ENCODE peak calls at places on chromosomes 13 and 19, in ten cellular contexts. One of them, this sample, is unnamed.

GRCh38 chr13:112900691-112901091 is 68.3 kb upstream of the MCF2L start:
- DNase-seq in tibial nerve: no peak
- DNase-seq in IMR-90: no peak
- DNase-seq in ovary: no peak
- DNase-seq in testis: no peak
- DNase-seq in heart left ventricle: no peak
- DNase-seq in body of pancreas: no peak
- DNase-seq in vagina: no peak
- DNase-seq in stomach: no peak
- DNase-seq in transverse colon: peak; percentile 2
- DNase-seq in this sample: no peak

GRCh38 chr19:10430505-10431253 is 10.3 kb downstream of the PDE4A start:
- DNase-seq in tibial nerve: no peak
- DNase-seq in IMR-90: peak; percentile 37
- DNase-seq in ovary: no peak
- DNase-seq in testis: no peak
- DNase-seq in heart left ventricle: peak; percentile 81
- DNase-seq in body of pancreas: peak; percentile 72
- DNase-seq in vagina: no peak
- DNase-seq in stomach: peak; percentile 77
- DNase-seq in transverse colon: peak; percentile 77
- DNase-seq in this sample: peak; percentile 66

GRCh38 chr13:113220877-113221276 is 11.5 kb downstream of the CUL4A start:
- DNase-seq in tibial nerve: no peak
- DNase-seq in IMR-90: no peak
- DNase-seq in ovary: no peak
- DNase-seq in testis: no peak
- DNase-seq in heart left ventricle: peak; percentile 72
- DNase-seq in body of pancreas: no peak
- DNase-seq in vagina: no peak
- DNase-seq in stomach: no peak
- DNase-seq in transverse colon: no peak
- DNase-seq in this sample: no peak

GRCh38 chr13:45120967-45121366 is 657 bp downstream of the GTF2F2 start:
- DNase-seq in tibial nerve: no peak
- DNase-seq in IMR-90: no peak
- DNase-seq in ovary: no peak
- DNase-seq in testis: no peak
- DNase-seq in heart left ventricle: no peak
- DNase-seq in body of pancreas: no peak
- DNase-seq in vagina: no peak
- DNase-seq in stomach: no peak
- DNase-seq in transverse colon: no peak
- DNase-seq in this sample: no peak

GRCh38 chr13:86831084-86831483 is 840.1 kb upstream of the SLITRK5 start:
- DNase-seq in tibial nerve: no peak
- DNase-seq in IMR-90: no peak
- DNase-seq in ovary: no peak
- DNase-seq in testis: no peak
- DNase-seq in heart left ventricle: no peak
- DNase-seq in body of pancreas: no peak
- DNase-seq in vagina: no peak
- DNase-seq in stomach: no peak
- DNase-seq in transverse colon: no peak
- DNase-seq in this sample: no peak

GRCh38 chr19:6235031-6235951 is 44.5 kb downstream of the MLLT1 start:
- DNase-seq in tibial nerve: no peak
- DNase-seq in IMR-90: no peak
- DNase-seq in ovary: peak; percentile 33
- DNase-seq in testis: no peak
- DNase-seq in heart left ventricle: peak; percentile 10
- DNase-seq in body of pancreas: no peak
- DNase-seq in vagina: no peak
- DNase-seq in stomach: no peak
- DNase-seq in transverse colon: no peak
- DNase-seq in this sample: peak; percentile 1

GRCh38 chr13:110944121-110944967 is 29.5 kb upstream of the ANKRD10 start:
- DNase-seq in tibial nerve: no peak
- DNase-seq in IMR-90: peak; percentile 69
- DNase-seq in ovary: no peak
- DNase-seq in testis: no peak
- DNase-seq in heart left ventricle: no peak
- DNase-seq in body of pancreas: peak; percentile 69
- DNase-seq in vagina: no peak
- DNase-seq in stomach: peak; percentile 32
- DNase-seq in transverse colon: peak; percentile 20
- DNase-seq in this sample: no peak

GRCh38 chr13:97726664-97727235 is 226.7 kb upstream of the IPO5 start:
- DNase-seq in tibial nerve: no peak
- DNase-seq in IMR-90: no peak
- DNase-seq in ovary: no peak
- DNase-seq in testis: no peak
- DNase-seq in heart left ventricle: no peak
- DNase-seq in body of pancreas: no peak
- DNase-seq in vagina: peak; percentile 49
- DNase-seq in stomach: no peak
- DNase-seq in transverse colon: no peak
- DNase-seq in this sample: peak; percentile 8

GRCh38 chr19:1168562-1168873 is 5.5 kb downstream of the SBNO2 start:
- DNase-seq in tibial nerve: no peak
- DNase-seq in IMR-90: no peak
- DNase-seq in ovary: no peak
- DNase-seq in testis: no peak
- DNase-seq in heart left ventricle: no peak
- DNase-seq in body of pancreas: no peak
- DNase-seq in vagina: no peak
- DNase-seq in stomach: no peak
- DNase-seq in transverse colon: no peak
- DNase-seq in this sample: no peak

GRCh38 chr19:1170938-1171754 is 2.9 kb downstream of the SBNO2 start:
- DNase-seq in tibial nerve: no peak
- DNase-seq in IMR-90: no peak
- DNase-seq in ovary: no peak
- DNase-seq in testis: no peak
- DNase-seq in heart left ventricle: no peak
- DNase-seq in body of pancreas: peak; percentile 39
- DNase-seq in vagina: no peak
- DNase-seq in stomach: no peak
- DNase-seq in transverse colon: no peak
- DNase-seq in this sample: no peak

GRCh38 chr19:1169921-1170885 is 3.9 kb downstream of the SBNO2 start:
- DNase-seq in tibial nerve: no peak
- DNase-seq in IMR-90: peak; percentile 83
- DNase-seq in ovary: peak; percentile 92
- DNase-seq in testis: peak; percentile 92
- DNase-seq in heart left ventricle: peak; percentile 64
- DNase-seq in body of pancreas: peak; percentile 42
- DNase-seq in vagina: no peak
- DNase-seq in stomach: peak; percentile 56
- DNase-seq in transverse colon: peak; percentile 54
- DNase-seq in this sample: no peak

GRCh38 chr19:1167687-1168561 is 6.1 kb downstream of the SBNO2 start:
- DNase-seq in tibial nerve: no peak
- DNase-seq in IMR-90: no peak
- DNase-seq in ovary: peak; percentile 51
- DNase-seq in testis: peak; percentile 48
- DNase-seq in heart left ventricle: no peak
- DNase-seq in body of pancreas: peak; percentile 6
- DNase-seq in vagina: no peak
- DNase-seq in stomach: no peak
- DNase-seq in transverse colon: no peak
- DNase-seq in this sample: no peak

DNA sequence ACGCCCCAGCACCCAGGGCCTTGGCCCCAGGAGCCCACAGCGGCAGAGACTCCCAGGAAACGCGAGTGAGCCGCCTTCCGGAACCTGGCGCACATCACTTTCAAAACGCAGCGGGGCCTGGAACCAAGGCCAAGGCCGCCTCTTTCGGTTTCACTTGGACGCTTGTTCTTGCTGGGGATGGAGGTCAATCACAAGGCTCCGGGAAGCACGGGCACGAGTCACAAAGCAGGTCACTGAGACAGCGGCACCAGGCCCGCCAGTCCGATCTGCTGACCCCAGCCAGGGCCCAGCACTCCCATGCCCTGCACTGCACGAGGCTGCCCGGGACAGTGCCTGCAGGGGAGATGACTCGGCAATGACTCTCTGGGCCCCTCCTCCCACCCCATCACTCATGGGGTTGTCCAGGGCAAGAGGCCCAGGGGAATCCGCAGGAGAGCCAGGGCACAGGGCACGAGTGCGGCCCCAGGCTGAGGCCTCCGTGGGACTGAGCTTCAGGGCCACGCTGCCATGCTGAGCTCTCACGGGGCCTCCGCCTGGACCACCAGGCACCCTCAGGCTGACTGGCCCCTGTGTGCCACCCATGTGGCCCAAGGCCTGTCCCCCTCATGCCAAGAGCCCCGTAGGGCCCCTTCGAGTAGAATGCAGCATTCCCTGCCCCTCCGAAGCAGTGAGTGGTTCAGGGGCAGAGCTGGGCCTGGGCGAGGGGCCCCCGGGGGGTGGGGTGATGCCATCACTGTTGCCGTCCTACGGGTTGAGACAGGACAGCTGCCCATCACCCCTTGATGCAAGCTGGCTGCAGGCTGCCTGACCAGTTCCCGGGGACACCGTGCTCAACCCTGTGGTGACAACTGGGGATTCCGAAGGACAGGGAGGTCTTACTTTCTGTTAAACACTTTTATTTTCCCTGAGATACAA is 4.9 kb downstream of the SBNO2 start:
- DNase-seq in tibial nerve: no peak
- DNase-seq in IMR-90: peak; percentile 85
- DNase-seq in ovary: peak; percentile 85
- DNase-seq in testis: peak; percentile 84
- DNase-seq in heart left ventricle: peak; percentile 25
- DNase-seq in body of pancreas: peak; percentile 55
- DNase-seq in vagina: no peak
- DNase-seq in stomach: peak; percentile 82
- DNase-seq in transverse colon: no peak
- DNase-seq in this sample: peak; percentile 52
- TF ChIP-seq POLR2A in tibial nerve: no peak
- TF ChIP-seq POLR2A in IMR-90: peak; percentile 63
- TF ChIP-seq POLR2A in ovary: no peak
- TF ChIP-seq POLR2A in testis: no peak
- TF ChIP-seq POLR2A in heart left ventricle: no peak
- TF ChIP-seq POLR2A in body of pancreas: peak; percentile 31
- TF ChIP-seq POLR2A in vagina: no peak
- TF ChIP-seq POLR2A in stomach: no peak
- TF ChIP-seq POLR2A in transverse colon: peak; percentile 10
- TF ChIP-seq POLR2A in this sample: no peak

GRCh38 chr13:70812481-70812880 is 704.2 kb upstream of the KLHL1 start:
- DNase-seq in tibial nerve: no peak
- DNase-seq in IMR-90: peak; percentile 75
- DNase-seq in ovary: no peak
- DNase-seq in testis: no peak
- DNase-seq in heart left ventricle: no peak
- DNase-seq in body of pancreas: no peak
- DNase-seq in vagina: no peak
- DNase-seq in stomach: no peak
- DNase-seq in transverse colon: no peak
- DNase-seq in this sample: no peak
- H3K27ac ChIP-seq in tibial nerve: no peak overlapping the region
- H3K27ac ChIP-seq in IMR-90: no peak overlapping the region
- H3K27ac ChIP-seq in ovary: no peak overlapping the region
- H3K27ac ChIP-seq in testis: no peak overlapping the region
- H3K27ac ChIP-seq in heart left ventricle: no peak overlapping the region
- H3K27ac ChIP-seq in body of pancreas: no peak overlapping the region
- H3K27ac ChIP-seq in vagina: no peak overlapping the region
- H3K27ac ChIP-seq in stomach: no peak overlapping the region
- H3K27ac ChIP-seq in transverse colon: no peak overlapping the region
- H3K27ac ChIP-seq in this sample: no peak overlapping the region

GRCh38 chr13:33348366-33348765 is 62.8 kb upstream of the STARD13 start:
- DNase-seq in tibial nerve: no peak
- DNase-seq in IMR-90: peak; percentile 85
- DNase-seq in ovary: no peak
- DNase-seq in testis: no peak
- DNase-seq in heart left ventricle: no peak
- DNase-seq in body of pancreas: no peak
- DNase-seq in vagina: no peak
- DNase-seq in stomach: no peak
- DNase-seq in transverse colon: no peak
- DNase-seq in this sample: peak; percentile 48

GRCh38 chr13:33349314-33349995 is 63.9 kb upstream of the STARD13 start:
- DNase-seq in tibial nerve: no peak
- DNase-seq in IMR-90: no peak
- DNase-seq in ovary: no peak
- DNase-seq in testis: peak; percentile 24
- DNase-seq in heart left ventricle: peak; percentile 43
- DNase-seq in body of pancreas: peak; percentile 46
- DNase-seq in vagina: no peak
- DNase-seq in stomach: no peak
- DNase-seq in transverse colon: peak; percentile 31
- DNase-seq in this sample: peak; percentile 59

GRCh38 chr13:33352023-33352422 is 66.5 kb upstream of the STARD13 start:
- DNase-seq in tibial nerve: no peak
- DNase-seq in IMR-90: no peak
- DNase-seq in ovary: no peak
- DNase-seq in testis: no peak
- DNase-seq in heart left ventricle: no peak
- DNase-seq in body of pancreas: no peak
- DNase-seq in vagina: no peak
- DNase-seq in stomach: no peak
- DNase-seq in transverse colon: no peak
- DNase-seq in this sample: no peak

GRCh38 chr13:33351324-33351723 is 65.8 kb upstream of the STARD13 start:
- DNase-seq in tibial nerve: no peak
- DNase-seq in IMR-90: peak; percentile 64
- DNase-seq in ovary: no peak
- DNase-seq in testis: no peak
- DNase-seq in heart left ventricle: peak; percentile 22
- DNase-seq in body of pancreas: no peak
- DNase-seq in vagina: no peak
- DNase-seq in stomach: no peak
- DNase-seq in transverse colon: peak; percentile 13
- DNase-seq in this sample: peak; percentile 21

DNA sequence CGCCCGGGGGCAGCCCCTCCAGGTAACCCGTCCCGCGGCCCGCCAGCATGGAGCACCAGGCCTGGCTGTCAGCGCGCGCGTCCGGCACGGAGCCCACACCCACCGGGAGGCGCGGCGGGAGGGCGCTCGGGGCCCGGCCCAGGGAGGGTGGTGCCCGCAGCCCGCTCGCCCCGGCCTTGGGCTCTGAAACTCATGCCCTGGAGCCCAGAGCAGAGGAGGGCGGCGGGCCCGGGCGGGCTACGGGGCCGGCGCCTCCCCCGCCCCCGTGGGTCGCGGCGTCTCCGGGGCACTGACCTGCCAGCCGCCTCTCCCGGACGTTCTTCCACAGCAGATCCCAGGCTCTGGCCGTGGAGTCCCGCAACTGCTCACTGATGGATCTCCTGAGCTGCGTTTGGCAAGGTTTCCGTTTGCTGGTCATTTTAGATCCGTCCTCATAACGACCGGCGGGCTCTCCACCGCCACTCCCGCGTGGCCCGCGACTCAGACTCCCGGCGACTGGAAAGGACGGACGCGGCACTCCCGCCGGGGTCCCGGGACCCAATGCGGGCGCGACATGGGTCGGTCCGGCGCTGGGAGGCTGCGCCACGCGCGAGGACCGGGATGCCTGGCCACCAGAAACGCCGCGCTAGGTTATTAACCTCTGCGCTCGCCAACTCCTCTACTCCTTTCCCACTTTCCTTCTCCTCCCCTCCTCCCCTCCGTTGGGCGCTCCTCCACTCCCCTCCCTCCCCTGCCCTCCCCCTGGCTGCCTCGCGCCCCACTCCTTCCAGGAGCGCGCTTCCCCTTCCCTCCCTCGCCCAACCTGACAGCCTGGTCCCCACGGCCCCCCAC is 64.7 kb upstream of the STARD13 start:
- DNase-seq in tibial nerve: peak; percentile 25
- DNase-seq in IMR-90: peak; percentile 39
- DNase-seq in ovary: peak; percentile 69
- DNase-seq in testis: peak; percentile 55
- DNase-seq in heart left ventricle: peak; percentile 70
- DNase-seq in body of pancreas: peak; percentile 77
- DNase-seq in vagina: no peak
- DNase-seq in stomach: peak; percentile 66
- DNase-seq in transverse colon: peak; percentile 60
- DNase-seq in this sample: peak; percentile 72
- TF ChIP-seq POLR2A in tibial nerve: peak; percentile 25
- TF ChIP-seq POLR2A in IMR-90: no peak
- TF ChIP-seq POLR2A in ovary: no peak
- TF ChIP-seq POLR2A in testis: no peak
- TF ChIP-seq POLR2A in heart left ventricle: peak; percentile 28
- TF ChIP-seq POLR2A in body of pancreas: peak; percentile 55
- TF ChIP-seq POLR2A in vagina: no peak
- TF ChIP-seq POLR2A in stomach: no peak
- TF ChIP-seq POLR2A in transverse colon: peak; percentile 23
- TF ChIP-seq POLR2A in this sample: peak; percentile 57

GRCh38 chr19:38545596-38545995 is 72.2 kb downstream of the MAP4K1 start:
- DNase-seq in tibial nerve: no peak
- DNase-seq in IMR-90: no peak
- DNase-seq in ovary: no peak
- DNase-seq in testis: no peak
- DNase-seq in heart left ventricle: no peak
- DNase-seq in body of pancreas: no peak
- DNase-seq in vagina: no peak
- DNase-seq in stomach: no peak
- DNase-seq in transverse colon: no peak
- DNase-seq in this sample: no peak

GRCh38 chr19:38542040-38542439 is 75.7 kb downstream of the MAP4K1 start:
- DNase-seq in tibial nerve: no peak
- DNase-seq in IMR-90: no peak
- DNase-seq in ovary: no peak
- DNase-seq in testis: no peak
- DNase-seq in heart left ventricle: no peak
- DNase-seq in body of pancreas: no peak
- DNase-seq in vagina: no peak
- DNase-seq in stomach: no peak
- DNase-seq in transverse colon: no peak
- DNase-seq in this sample: no peak

GRCh38 chr19:38544569-38545315 is 73.0 kb downstream of the MAP4K1 start:
- DNase-seq in tibial nerve: no peak
- DNase-seq in IMR-90: peak; percentile 5
- DNase-seq in ovary: no peak
- DNase-seq in testis: no peak
- DNase-seq in heart left ventricle: no peak
- DNase-seq in body of pancreas: no peak
- DNase-seq in vagina: no peak
- DNase-seq in stomach: no peak
- DNase-seq in transverse colon: no peak
- DNase-seq in this sample: no peak

GRCh38 chr19:38543286-38543806 is 74.4 kb downstream of the MAP4K1 start:
- DNase-seq in tibial nerve: no peak
- DNase-seq in IMR-90: no peak
- DNase-seq in ovary: no peak
- DNase-seq in testis: no peak
- DNase-seq in heart left ventricle: no peak
- DNase-seq in body of pancreas: no peak
- DNase-seq in vagina: no peak
- DNase-seq in stomach: no peak
- DNase-seq in transverse colon: no peak
- DNase-seq in this sample: no peak

GRCh38 chr19:38543807-38544568 is 73.8 kb downstream of the MAP4K1 start:
- DNase-seq in tibial nerve: no peak
- DNase-seq in IMR-90: peak; percentile 86
- DNase-seq in ovary: peak; percentile 65
- DNase-seq in testis: peak; percentile 74
- DNase-seq in heart left ventricle: peak; percentile 64
- DNase-seq in body of pancreas: peak; percentile 92
- DNase-seq in vagina: no peak
- DNase-seq in stomach: peak; percentile 39
- DNase-seq in transverse colon: peak; percentile 42
- DNase-seq in this sample: peak; percentile 18
- H3K27ac ChIP-seq in tibial nerve: no peak overlapping the region
- H3K27ac ChIP-seq in IMR-90: no peak overlapping the region
- H3K27ac ChIP-seq in ovary: no peak overlapping the region
- H3K27ac ChIP-seq in testis: no peak overlapping the region
- H3K27ac ChIP-seq in heart left ventricle: no peak overlapping the region
- H3K27ac ChIP-seq in body of pancreas: no peak overlapping the region
- H3K27ac ChIP-seq in vagina: no peak overlapping the region
- H3K27ac ChIP-seq in stomach: no peak overlapping the region
- H3K27ac ChIP-seq in transverse colon: no peak overlapping the region
- H3K27ac ChIP-seq in this sample: no peak overlapping the region

This sample was measured in thyroid gland.